ENCODE peak calls at places on chromosomes 1 and 21, in seven cellular contexts. B is mammary epithelial cell, Z is heart right ventricle, T is prostate gland, K is psoas muscle, N is GM12878, L is upper lobe of right lung. M is an unnamed sample.

GRCh38 chr1:53891678-53892077 is 2.1 kb upstream of the YIPF1 start:
- DNase-seq in B (no peak), Z (no peak), T (no peak), K (no peak), N (no peak), L (no peak), M (no peak)

GRCh38 chr21:35159881-35160280 is 110.8 kb upstream of the RUNX1 start:
- DNase-seq in B (peak), Z (no peak), T (no peak), K (no peak), N (no peak), L (no peak), M (no peak)

GRCh38 chr1:99645699-99646531 is at the start of gene PALMD:
- DNase-seq in B (peak), Z (peak), T (peak), K (peak), N (no peak), L (peak), M (no peak)

GRCh38 chr21:43954042-43954441 is 58.1 kb upstream of the TRAPPC10 start:
- DNase-seq in B (no peak), Z (no peak), T (no peak), K (no peak), N (no peak), L (no peak), M (no peak)

GRCh38 chr1:17119744-17120482 is 662 bp upstream of the PADI2 start:
- DNase-seq in B (no peak), Z (no peak), T (no peak), K (no peak), N (peak), L (peak), M (no peak)

GRCh38 chr1:6554907-6555778 is at the start of gene TAS1R1:
- DNase-seq in B (no peak), Z (peak), T (peak), K (peak), N (no peak), L (peak), M (no peak)

GRCh38 chr1:200267937-200268336 is 141.9 kb downstream of the ZNF281 start:
- DNase-seq in B (no peak), Z (no peak), T (no peak), K (no peak), N (no peak), L (no peak), M (no peak)

GRCh38 chr1:202216691-202217090 is 23.1 kb downstream of the LGR6 start:
- DNase-seq in B (no peak), Z (no peak), T (peak), K (no peak), N (no peak), L (peak), M (peak)

GRCh38 chr1:97202981-97203380 is 481.4 kb downstream of the PTBP2 start:
- DNase-seq in B (no peak), Z (no peak), T (no peak), K (no peak), N (no peak), L (no peak), M (no peak)

GRCh38 chr1:46429436-46429835 is 35.3 kb downstream of the FAAH start:
- DNase-seq in B (no peak), Z (no peak), T (no peak), K (no peak), N (no peak), L (no peak), M (no peak)

GRCh38 chr1:37478451-37478871 is 4.1 kb downstream of the ZC3H12A start:
- DNase-seq in B (peak), Z (no peak), T (no peak), K (no peak), N (no peak), L (no peak), M (no peak)

GRCh38 chr1:37476087-37476452 is 1.7 kb downstream of the ZC3H12A start:
- DNase-seq in B (no peak), Z (no peak), T (no peak), K (no peak), N (no peak), L (no peak), M (peak)

GRCh38 chr1:37477946-37478345 is 3.6 kb downstream of the ZC3H12A start:
- DNase-seq in B (peak), Z (no peak), T (no peak), K (no peak), N (no peak), L (no peak), M (no peak)

GRCh38 chr1:37476460-37477197 is 2.2 kb downstream of the ZC3H12A start:
- DNase-seq in B (peak), Z (peak), T (no peak), K (peak), N (no peak), L (peak), M (peak)

GRCh38 chr1:37477198-37477931 is 3.0 kb downstream of the ZC3H12A start:
- DNase-seq in B (peak), Z (no peak), T (no peak), K (peak), N (peak), L (peak), M (peak)
- H3K4me3 ChIP-seq in B (peak), Z (peak), T (peak), K (peak), N (peak), L (peak), M (peak)

GRCh38 chr1:1274931-1275431 is 1.3 kb upstream of the UBE2J2 start:
- DNase-seq in B (no peak), Z (no peak), T (no peak), K (no peak), N (no peak), L (no peak), M (no peak)
- H3K27ac ChIP-seq in B (no peak), Z (peak), T (no peak), K (no peak), N (no peak), L (no peak), M (no peak)

GRCh38 chr1:237042892-237043576 is 1.1 kb downstream of the RYR2 start:
- DNase-seq in B (no peak), Z (peak), T (no peak), K (no peak), N (no peak), L (peak), M (no peak)

GRCh38 chr1:237041461-237041794 is 556 bp upstream of the RYR2 start:
- DNase-seq in B (no peak), Z (no peak), T (no peak), K (no peak), N (no peak), L (no peak), M (no peak)

GRCh38 chr1:237040823-237041222 is 1.2 kb upstream of the RYR2 start:
- DNase-seq in B (no peak), Z (no peak), T (no peak), K (no peak), N (no peak), L (no peak), M (no peak)

GRCh38 chr1:237042467-237042891 is 495 bp downstream of the RYR2 start:
- DNase-seq in B (no peak), Z (no peak), T (no peak), K (no peak), N (no peak), L (no peak), M (no peak)

DNA sequence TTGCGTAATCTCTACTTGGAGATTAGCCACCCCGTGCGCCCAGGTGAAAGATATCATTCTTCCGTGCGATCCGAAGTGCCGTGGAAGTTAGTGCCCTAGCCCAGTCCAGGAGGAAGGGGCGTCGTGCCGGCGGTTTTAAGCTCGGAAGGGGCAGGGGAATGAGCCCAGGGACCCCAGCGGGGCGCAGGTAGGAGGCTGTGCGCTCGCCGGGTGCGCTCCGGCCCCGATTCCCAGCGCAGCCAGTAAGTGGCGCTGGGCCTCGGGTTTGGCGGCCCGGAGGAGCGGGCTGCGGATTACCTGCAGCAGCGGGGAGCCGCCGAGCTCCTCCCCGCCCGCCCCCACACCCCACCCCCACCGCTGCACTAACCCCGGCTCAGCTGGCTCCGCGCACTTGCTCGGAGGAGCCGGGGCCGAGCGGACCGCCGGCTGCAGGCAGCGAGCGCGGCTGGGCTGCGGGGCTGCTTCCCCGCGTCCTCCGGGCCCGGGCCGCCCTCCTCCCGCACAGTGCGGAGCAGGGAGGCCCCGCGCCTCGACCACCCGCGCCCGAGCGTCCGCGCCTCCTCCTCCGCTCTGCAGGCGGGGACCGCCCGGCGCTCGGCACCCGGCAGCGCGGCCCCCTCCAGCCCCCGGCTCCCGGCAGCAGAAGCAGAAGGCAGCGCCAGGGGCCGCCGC is at the start of gene RYR2:
- DNase-seq in B (no peak), Z (no peak), T (no peak), K (no peak), N (no peak), L (no peak), M (no peak)
- TF ChIP-seq CTCF in B (no peak), Z (peak), T (no peak), K (peak), N (no peak), L (peak), M (peak)

GRCh38 chr1:157993179-157994080 is at the start of gene KIRREL1:
- DNase-seq in B (peak), Z (peak), T (peak), K (peak), N (no peak), L (peak), M (peak)
- H3K4me3 ChIP-seq in B (peak), Z (peak), T (peak), K (peak), N (no peak), L (peak), M (peak)

DNA sequence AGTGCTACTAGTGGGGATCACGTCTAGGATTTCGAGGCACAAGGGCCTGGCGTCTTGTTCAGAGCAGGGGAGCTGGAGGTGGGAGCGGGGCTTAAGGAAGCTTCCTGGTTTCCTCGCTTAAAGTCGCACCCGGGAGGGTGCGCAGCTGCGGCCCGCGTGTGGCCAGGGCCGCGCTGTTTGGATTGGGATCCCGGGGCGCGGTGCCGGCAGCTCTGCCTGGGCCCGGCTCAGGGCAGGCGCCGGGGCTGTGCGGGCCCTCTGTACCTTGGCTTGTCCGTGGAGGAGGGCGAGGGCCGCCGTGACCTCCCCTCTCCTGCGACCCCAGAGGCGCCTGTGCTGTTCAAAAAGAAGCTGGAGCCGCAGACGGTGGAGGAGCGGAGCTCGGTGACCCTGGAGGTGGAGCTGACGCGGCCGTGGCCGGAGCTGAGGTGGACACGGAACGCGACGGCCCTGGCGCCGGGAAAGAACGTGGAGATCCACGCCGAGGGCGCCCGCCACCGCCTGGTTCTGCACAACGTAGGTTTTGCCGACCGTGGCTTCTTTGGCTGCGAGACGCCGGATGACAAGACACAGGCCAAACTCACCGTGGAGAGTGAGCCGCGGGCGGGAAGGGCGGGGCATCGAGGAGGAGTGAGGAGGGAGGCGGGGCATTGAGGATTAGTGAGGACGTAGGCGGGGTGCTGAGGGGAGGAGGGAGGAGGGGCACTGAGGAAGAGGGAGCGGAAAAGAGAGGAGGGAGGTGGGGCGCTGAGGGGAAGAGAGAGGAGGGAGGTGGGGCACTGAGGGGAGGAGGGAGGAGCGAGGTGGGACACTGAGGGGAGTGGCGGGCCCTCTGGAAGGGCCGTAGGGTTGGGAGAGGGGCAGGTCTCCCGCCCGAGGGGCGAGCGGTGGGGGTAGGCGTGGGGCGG is 67.8 kb downstream of the OBSCN start:
- DNase-seq in B (peak), Z (peak), T (peak), K (peak), N (peak), L (peak), M (peak)
- H3K27ac ChIP-seq in B (no peak), Z (peak), T (peak), K (peak), N (no peak), L (peak), M (peak)

GRCh38 chr1:45018599-45019230 is 6.7 kb downstream of the UROD start:
- DNase-seq in B (peak), Z (no peak), T (peak), K (no peak), N (no peak), L (peak), M (peak)
- TF ChIP-seq CTCF in B (peak), Z (peak), T (peak), K (peak), N (peak), L (peak), M (peak)

GRCh38 chr1:231612393-231613089 is 14.0 kb upstream of the DISC1 start:
- DNase-seq in B (no peak), Z (no peak), T (no peak), K (no peak), N (peak), L (peak), M (no peak)
- H3K4me3 ChIP-seq in B (no peak), Z (no peak), T (no peak), K (no peak), N (peak), L (no peak), M (no peak)

DNA sequence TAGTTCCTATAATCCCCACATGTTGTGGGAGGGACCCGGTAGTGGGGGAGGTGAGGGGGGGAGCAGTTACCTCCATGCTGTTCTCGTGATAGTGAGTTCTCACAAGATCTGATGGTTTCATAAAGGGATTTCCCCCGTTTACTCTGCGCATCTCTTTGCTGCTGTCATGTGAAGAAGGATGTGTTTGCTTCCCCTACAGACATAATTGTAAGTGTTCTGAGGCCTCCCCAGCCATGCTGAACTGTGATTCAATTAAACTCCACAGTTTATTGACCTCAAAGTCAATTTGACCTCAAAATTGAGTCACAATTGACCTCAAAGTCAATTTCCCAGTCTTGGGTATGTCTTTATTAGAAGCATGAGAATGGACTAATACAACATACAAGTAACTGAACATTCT is 19.7 kb downstream of the DPH5 start:
- DNase-seq in B (no peak), Z (no peak), T (no peak), K (no peak), N (no peak), L (no peak), M (no peak)
- H3K27ac ChIP-seq in B (no peak), Z (no peak), T (no peak), K (no peak), N (no peak), L (no peak), M (no peak)